ENCODE peak calls at places on chromosomes 1 and 21, in five cellular contexts. Z is hypothalamus; M is activated naive CD4-positive, alpha-beta T cell treated with Interleukin-2 at 50 U/mL for 16 hours; S is left cardiac atrium; R is CD8-positive, alpha-beta memory T cell. O is an unnamed sample.

GRCh38 chr1:72643142-72643541 is 360.8 kb upstream of the NEGR1 start:
- DNase-seq in S (no peak), R (no peak), M (no peak), Z (no peak), O (no peak)

GRCh38 chr1:182611787-182612186 is 7.6 kb upstream of the RGS16 start:
- DNase-seq in S (no peak), R (no peak), Z (no peak), M (no peak), O (no peak)

GRCh38 chr1:58870298-58870676 is 86.4 kb upstream of the JUN start:
- DNase-seq in S (no peak), Z (no peak), M (no peak), R (no peak), O (no peak)

GRCh38 chr1:61450454-61451213 is 274.3 kb downstream of the TM2D1 start:
- DNase-seq in R (no peak), S (peak; percentile 65), M (no peak), Z (no peak), O (peak; percentile 74)

GRCh38 chr1:151513626-151514101 is 2.5 kb downstream of the CGN start:
- DNase-seq in S (no peak), R (no peak), M (no peak), Z (no peak), O (peak; percentile 47)

GRCh38 chr21:23936224-23936623 is 1671.1 kb downstream of the MRPL39 start:
- DNase-seq in R (no peak), M (no peak), Z (no peak), S (no peak), O (no peak)

GRCh38 chr1:93614550-93615200 is 67.0 kb downstream of the BCAR3 start:
- DNase-seq in R (no peak), S (no peak), Z (no peak), M (no peak), O (no peak)

GRCh38 chr1:7526196-7526866 is 244.8 kb upstream of the VAMP3 start:
- DNase-seq in S (no peak), Z (no peak), R (no peak), M (no peak), O (no peak)

GRCh38 chr1:41537788-41538351 is 53.4 kb upstream of the EDN2 start:
- DNase-seq in M (no peak), Z (no peak), S (peak; percentile 71), R (no peak), O (peak; percentile 64)

GRCh38 chr1:85091647-85092295 is 43.5 kb upstream of the MCOLN3 start:
- DNase-seq in M (no peak), R (no peak), Z (no peak), S (no peak), O (no peak)

GRCh38 chr21:33299181-33299752 is 25.5 kb upstream of the IFNAR1 start:
- DNase-seq in R (no peak), S (no peak), M (peak; percentile 23), Z (no peak), O (peak; percentile 64)

GRCh38 chr1:7366955-7367665 is 404.0 kb upstream of the VAMP3 start:
- DNase-seq in Z (no peak), R (no peak), S (no peak), M (no peak), O (no peak)

GRCh38 chr1:119116725-119117124 is 23.7 kb downstream of the WARS2 start:
- DNase-seq in Z (no peak), M (no peak), R (no peak), S (no peak), O (peak; percentile 5)

GRCh38 chr21:28069446-28069845 is 923.2 kb downstream of the LTN1 start:
- DNase-seq in S (no peak), Z (no peak), R (no peak), M (no peak), O (no peak)

GRCh38 chr1:27299385-27300252 is 22.3 kb upstream of the TMEM222 start:
- DNase-seq in R (no peak), Z (peak; percentile 77), S (peak; percentile 77), M (no peak), O (peak; percentile 59)

GRCh38 chr21:38249256-38249655 is 7.5 kb upstream of the KCNJ15 start:
- DNase-seq in S (no peak), M (no peak), Z (no peak), R (no peak), O (no peak)

GRCh38 chr1:187948170-187948794 is 1119.5 kb downstream of the PLA2G4A start:
- DNase-seq in M (no peak), Z (no peak), R (no peak), S (no peak), O (no peak)

O was measured in dermis blood vessel endothelial cell.